ENCODE peak calls at places on chromosomes 12 and 14, in five cellular contexts. One of them, this sample, is unnamed.
A peak's percentile ranks its signal among the peaks of the same experiment; 100 is the strongest.

GRCh38 chr12:121365416-121366062 is 13.3 kb upstream of the ANAPC5 start:
- DNase-seq in breast epithelium: no peak
- DNase-seq in mucosa of descending colon: no peak
- DNase-seq in GM23338: no peak
- DNase-seq in tibial nerve: no peak
- DNase-seq in this sample: no peak

GRCh38 chr12:2396448-2396871 is 343.7 kb downstream of the CACNA1C start:
- DNase-seq in breast epithelium: no peak
- DNase-seq in mucosa of descending colon: peak; percentile 17
- DNase-seq in GM23338: no peak
- DNase-seq in tibial nerve: no peak
- DNase-seq in this sample: no peak

GRCh38 chr14:71290960-71291466 is 383.8 kb downstream of the PCNX1 start:
- DNase-seq in breast epithelium: no peak
- DNase-seq in mucosa of descending colon: no peak
- DNase-seq in GM23338: no peak
- DNase-seq in tibial nerve: no peak
- DNase-seq in this sample: no peak

GRCh38 chr14:61752626-61753025 is 9.6 kb upstream of the SNAPC1 start:
- DNase-seq in breast epithelium: no peak
- DNase-seq in mucosa of descending colon: no peak
- DNase-seq in GM23338: no peak
- DNase-seq in tibial nerve: no peak
- DNase-seq in this sample: no peak

GRCh38 chr12:69906411-69907216 is 81.6 kb downstream of the MYRFL start:
- DNase-seq in breast epithelium: peak; percentile 59
- DNase-seq in mucosa of descending colon: no peak
- DNase-seq in GM23338: no peak
- DNase-seq in tibial nerve: no peak
- DNase-seq in this sample: no peak

GRCh38 chr14:24089890-24090289 is 4.2 kb upstream of the PCK2 start:
- DNase-seq in breast epithelium: no peak
- DNase-seq in mucosa of descending colon: no peak
- DNase-seq in GM23338: no peak
- DNase-seq in tibial nerve: no peak
- DNase-seq in this sample: no peak

GRCh38 chr12:19453961-19454360 is 14.7 kb downstream of the AEBP2 start:
- DNase-seq in breast epithelium: no peak
- DNase-seq in mucosa of descending colon: no peak
- DNase-seq in GM23338: no peak
- DNase-seq in tibial nerve: no peak
- DNase-seq in this sample: no peak

GRCh38 chr14:38910092-38910491 is 192.9 kb downstream of the SEC23A start:
- DNase-seq in breast epithelium: no peak
- DNase-seq in mucosa of descending colon: no peak
- DNase-seq in GM23338: no peak
- DNase-seq in tibial nerve: no peak
- DNase-seq in this sample: no peak

GRCh38 chr14:32343926-32344430 is 14.9 kb downstream of the AKAP6 start:
- DNase-seq in breast epithelium: no peak
- DNase-seq in mucosa of descending colon: no peak
- DNase-seq in GM23338: no peak
- DNase-seq in tibial nerve: no peak
- DNase-seq in this sample: no peak

GRCh38 chr12:108457006-108457733 is 57.9 kb upstream of the FICD start:
- DNase-seq in breast epithelium: no peak
- DNase-seq in mucosa of descending colon: no peak
- DNase-seq in GM23338: peak; percentile 91
- DNase-seq in tibial nerve: no peak
- DNase-seq in this sample: no peak

GRCh38 chr12:42235426-42235825 is 2.6 kb downstream of the YAF2 start:
- DNase-seq in breast epithelium: no peak
- DNase-seq in mucosa of descending colon: no peak
- DNase-seq in GM23338: no peak
- DNase-seq in tibial nerve: no peak
- DNase-seq in this sample: no peak

GRCh38 chr12:65187665-65188064 is 18.3 kb downstream of the LEMD3 start:
- DNase-seq in breast epithelium: no peak
- DNase-seq in mucosa of descending colon: no peak
- DNase-seq in GM23338: no peak
- DNase-seq in tibial nerve: no peak
- DNase-seq in this sample: no peak

GRCh38 chr14:90354551-90355298 is 23.0 kb upstream of the NRDE2 start:
- DNase-seq in breast epithelium: no peak
- DNase-seq in mucosa of descending colon: no peak
- DNase-seq in GM23338: no peak
- DNase-seq in tibial nerve: no peak
- DNase-seq in this sample: no peak

GRCh38 chr14:90054803-90055202 is 7.0 kb upstream of the KCNK13 start:
- DNase-seq in breast epithelium: no peak
- DNase-seq in mucosa of descending colon: no peak
- DNase-seq in GM23338: no peak
- DNase-seq in tibial nerve: no peak
- DNase-seq in this sample: no peak

GRCh38 chr14:93619176-93619793 is 169.0 kb downstream of the PRIMA1 start:
- DNase-seq in breast epithelium: no peak
- DNase-seq in mucosa of descending colon: peak; percentile 56
- DNase-seq in GM23338: peak; percentile 78
- DNase-seq in tibial nerve: no peak
- DNase-seq in this sample: no peak

GRCh38 chr12:130083746-130084145 is 78.5 kb upstream of the FZD10 start:
- DNase-seq in breast epithelium: no peak
- DNase-seq in mucosa of descending colon: no peak
- DNase-seq in GM23338: no peak
- DNase-seq in tibial nerve: no peak
- DNase-seq in this sample: no peak

GRCh38 chr12:132308311-132309161 is 20.9 kb downstream of the GALNT9 start:
- DNase-seq in breast epithelium: no peak
- DNase-seq in mucosa of descending colon: no peak
- DNase-seq in GM23338: no peak
- DNase-seq in tibial nerve: no peak
- DNase-seq in this sample: no peak

GRCh38 chr14:55277972-55278740 is 6.9 kb downstream of the FBXO34 start:
- DNase-seq in breast epithelium: no peak
- DNase-seq in mucosa of descending colon: no peak
- DNase-seq in GM23338: no peak
- DNase-seq in tibial nerve: no peak
- DNase-seq in this sample: no peak

GRCh38 chr12:14578646-14579045 is 11.0 kb upstream of the PLBD1 start:
- DNase-seq in breast epithelium: no peak
- DNase-seq in mucosa of descending colon: no peak
- DNase-seq in GM23338: no peak
- DNase-seq in tibial nerve: no peak
- DNase-seq in this sample: no peak

GRCh38 chr14:101292448-101292847 is 268.8 kb upstream of the DIO3 start:
- DNase-seq in breast epithelium: no peak
- DNase-seq in mucosa of descending colon: no peak
- DNase-seq in GM23338: no peak
- DNase-seq in tibial nerve: no peak
- DNase-seq in this sample: no peak
- H3K4me1 ChIP-seq in breast epithelium: no peaks in the 10 kb centered on the region
- H3K4me1 ChIP-seq in mucosa of descending colon: peaks cover 8% of the 10 kb centered on the region
- H3K4me1 ChIP-seq in GM23338: peaks cover 34% of the 10 kb centered on the region
- H3K4me1 ChIP-seq in tibial nerve: no peaks in the 10 kb centered on the region
- H3K4me1 ChIP-seq in this sample: no peaks in the 10 kb centered on the region

GRCh38 chr12:56346663-56347062 is 8.0 kb downstream of the IL23A start:
- DNase-seq in breast epithelium: no peak
- DNase-seq in mucosa of descending colon: no peak
- DNase-seq in GM23338: peak; percentile 64
- DNase-seq in tibial nerve: no peak
- DNase-seq in this sample: peak; percentile 28
- TF ChIP-seq CTCF in breast epithelium: no peak
- TF ChIP-seq CTCF in mucosa of descending colon: no peak
- TF ChIP-seq CTCF in GM23338: peak; percentile 30
- TF ChIP-seq CTCF in tibial nerve: no peak
- TF ChIP-seq CTCF in this sample: no peak

GRCh38 chr12:112126000-112126431 is 656 bp downstream of the TRAFD1 start:
- DNase-seq in breast epithelium: no peak
- DNase-seq in mucosa of descending colon: no peak
- DNase-seq in GM23338: peak; percentile 23
- DNase-seq in tibial nerve: no peak
- DNase-seq in this sample: no peak

GRCh38 chr12:112130461-112130998 is 5.2 kb downstream of the TRAFD1 start:
- DNase-seq in breast epithelium: no peak
- DNase-seq in mucosa of descending colon: no peak
- DNase-seq in GM23338: no peak
- DNase-seq in tibial nerve: no peak
- DNase-seq in this sample: no peak

GRCh38 chr12:112124918-112125249 is 476 bp upstream of the TRAFD1 start:
- DNase-seq in breast epithelium: no peak
- DNase-seq in mucosa of descending colon: no peak
- DNase-seq in GM23338: no peak
- DNase-seq in tibial nerve: no peak
- DNase-seq in this sample: no peak

GRCh38 chr12:112125250-112125999 is at the start of gene TRAFD1:
- DNase-seq in breast epithelium: peak; percentile 98
- DNase-seq in mucosa of descending colon: peak; percentile 98
- DNase-seq in GM23338: peak; percentile 98
- DNase-seq in tibial nerve: peak; percentile 97
- DNase-seq in this sample: peak; percentile 98

DNA sequence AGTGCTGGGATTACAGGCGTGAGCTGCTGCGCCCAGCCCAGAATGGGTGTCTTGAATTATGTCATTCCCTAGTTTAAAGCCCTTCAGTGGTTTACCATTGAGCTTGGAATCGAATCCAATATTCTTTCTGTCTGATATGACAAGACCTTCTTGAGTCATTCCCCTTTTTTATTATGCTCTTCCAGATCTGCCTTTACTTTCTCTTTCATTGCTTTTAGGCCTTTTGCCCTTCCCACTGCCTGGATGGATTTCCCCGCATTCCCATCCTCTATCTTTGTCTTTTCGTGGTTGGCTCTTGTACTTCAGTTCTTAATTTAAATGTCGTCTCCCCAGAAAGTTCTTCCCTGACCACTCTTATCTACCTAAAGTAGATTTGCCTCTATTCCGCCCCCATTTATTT is 1.6 kb downstream of the TRAFD1 start:
- DNase-seq in breast epithelium: no peak
- DNase-seq in mucosa of descending colon: no peak
- DNase-seq in GM23338: no peak
- DNase-seq in tibial nerve: no peak
- DNase-seq in this sample: no peak
- H3K4me1 ChIP-seq in breast epithelium: peaks cover 3% of the 10 kb centered on the region
- H3K4me1 ChIP-seq in mucosa of descending colon: peaks cover 36% of the 10 kb centered on the region
- H3K4me1 ChIP-seq in GM23338: peaks cover 22% of the 10 kb centered on the region
- H3K4me1 ChIP-seq in tibial nerve: peaks cover 76% of the 10 kb centered on the region
- H3K4me1 ChIP-seq in this sample: peaks cover 52% of the 10 kb centered on the region

GRCh38 chr14:68715032-68715924 is 77.6 kb downstream of the ZFP36L1 start:
- DNase-seq in breast epithelium: no peak
- DNase-seq in mucosa of descending colon: no peak
- DNase-seq in GM23338: no peak
- DNase-seq in tibial nerve: no peak
- DNase-seq in this sample: no peak
- TF ChIP-seq CTCF in breast epithelium: no peak
- TF ChIP-seq CTCF in mucosa of descending colon: no peak
- TF ChIP-seq CTCF in GM23338: peak; percentile 28
- TF ChIP-seq CTCF in tibial nerve: no peak
- TF ChIP-seq CTCF in this sample: no peak

GRCh38 chr14:97074860-97075259 is 277.7 kb downstream of the VRK1 start:
- DNase-seq in breast epithelium: no peak
- DNase-seq in mucosa of descending colon: no peak
- DNase-seq in GM23338: no peak
- DNase-seq in tibial nerve: no peak
- DNase-seq in this sample: no peak
- H3K4me1 ChIP-seq in breast epithelium: no peaks in the 10 kb centered on the region
- H3K4me1 ChIP-seq in mucosa of descending colon: no peaks in the 10 kb centered on the region
- H3K4me1 ChIP-seq in GM23338: peaks cover 8% of the 10 kb centered on the region
- H3K4me1 ChIP-seq in tibial nerve: peaks cover 21% of the 10 kb centered on the region
- H3K4me1 ChIP-seq in this sample: peaks cover 11% of the 10 kb centered on the region

DNA sequence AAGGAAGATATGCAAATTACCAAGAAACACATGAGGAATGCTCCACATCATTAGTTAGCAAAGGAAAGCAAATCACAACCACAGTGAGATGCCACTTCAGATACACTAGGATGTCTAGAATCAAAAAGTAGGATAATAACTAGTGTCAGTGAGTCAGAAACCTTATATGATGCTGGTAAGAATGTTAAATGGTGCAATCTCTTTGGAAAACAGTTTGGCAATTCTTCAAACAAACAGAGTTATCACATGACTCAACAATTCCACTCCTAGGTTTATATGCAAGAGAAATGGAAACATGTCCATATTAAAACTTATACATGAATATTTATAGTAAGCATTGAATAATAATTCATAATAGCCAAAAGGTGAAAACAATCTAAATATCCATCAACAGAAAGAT is 220.9 kb downstream of the FOXG1 start:
- DNase-seq in breast epithelium: no peak
- DNase-seq in mucosa of descending colon: no peak
- DNase-seq in GM23338: no peak
- DNase-seq in tibial nerve: no peak
- DNase-seq in this sample: no peak
- TF ChIP-seq CTCF in breast epithelium: no peak
- TF ChIP-seq CTCF in mucosa of descending colon: no peak
- TF ChIP-seq CTCF in GM23338: no peak
- TF ChIP-seq CTCF in tibial nerve: no peak
- TF ChIP-seq CTCF in this sample: no peak

DNA sequence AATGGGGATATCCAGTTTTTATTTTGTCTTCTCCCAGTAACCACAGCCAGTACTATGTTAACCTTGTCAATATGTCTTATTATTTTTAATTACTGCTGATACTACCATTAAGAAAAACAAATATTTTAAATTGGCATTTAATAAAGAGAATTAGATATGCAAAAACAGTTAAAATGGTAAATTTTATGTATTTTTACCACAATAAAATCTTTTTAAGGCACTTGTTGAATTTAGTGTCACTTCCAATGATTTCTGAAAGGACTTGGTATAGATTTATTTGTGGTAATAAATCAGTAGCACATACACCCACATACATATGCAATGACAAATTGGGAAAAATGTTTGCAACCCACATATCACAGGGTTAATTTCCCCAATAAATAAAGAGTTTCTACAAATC is 14.0 kb downstream of the CDKN1B start:
- DNase-seq in breast epithelium: no peak
- DNase-seq in mucosa of descending colon: no peak
- DNase-seq in GM23338: no peak
- DNase-seq in tibial nerve: no peak
- DNase-seq in this sample: no peak
- H3K4me1 ChIP-seq in breast epithelium: no peaks in the 10 kb centered on the region
- H3K4me1 ChIP-seq in mucosa of descending colon: peaks cover 6% of the 10 kb centered on the region
- H3K4me1 ChIP-seq in GM23338: peaks cover 6% of the 10 kb centered on the region
- H3K4me1 ChIP-seq in tibial nerve: peaks cover 48% of the 10 kb centered on the region
- H3K4me1 ChIP-seq in this sample: peaks cover 31% of the 10 kb centered on the region

DNA sequence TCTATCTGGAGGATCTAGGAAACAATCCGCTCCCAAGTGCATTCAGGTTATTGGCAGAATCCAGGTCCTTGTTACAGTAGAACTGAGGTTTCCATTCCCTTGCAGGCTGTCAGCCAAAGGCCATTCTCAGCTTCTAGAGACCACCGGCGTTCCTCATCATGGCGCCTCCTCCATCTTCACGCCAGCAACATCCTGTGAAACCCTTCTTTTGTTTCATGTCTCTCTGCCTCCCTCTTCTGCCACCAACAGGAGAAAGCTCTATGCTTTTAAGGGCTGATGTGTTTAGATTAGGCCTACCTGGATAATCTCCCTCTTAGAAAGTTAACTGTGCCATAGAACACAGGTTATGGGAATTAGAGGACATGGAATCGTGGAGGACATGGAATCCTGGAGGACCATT is 133.0 kb upstream of the RASSF8 start:
- DNase-seq in breast epithelium: no peak
- DNase-seq in mucosa of descending colon: no peak
- DNase-seq in GM23338: peak; percentile 14
- DNase-seq in tibial nerve: no peak
- DNase-seq in this sample: no peak
- TF ChIP-seq CTCF in breast epithelium: no peak
- TF ChIP-seq CTCF in mucosa of descending colon: no peak
- TF ChIP-seq CTCF in GM23338: no peak
- TF ChIP-seq CTCF in tibial nerve: peak; percentile 11
- TF ChIP-seq CTCF in this sample: no peak

This sample was measured in CD8-positive, alpha-beta T cell.